ENCODE peak calls at places on chromosomes 13 and 19, in ten cellular contexts. One of them, this sample, is unnamed. For H3K4me1 and H3K27me3, the result is how much of the 10 kb centered on the place peaks cover.

GRCh38 chr19:29547361-29547960 is 21.7 kb downstream of the VSTM2B start:
- DNase-seq in left ventricle myocardium inferior: no peak
- DNase-seq in aorta: no peak
- DNase-seq in psoas muscle: no peak
- DNase-seq in RWPE2: no peak
- DNase-seq in Peyer's patch: peak
- DNase-seq in GM23338: no peak
- DNase-seq in MM.1S: no peak
- DNase-seq in right cardiac atrium: no peak
- DNase-seq in transverse colon: no peak
- DNase-seq in this sample: no peak

GRCh38 chr19:5192568-5192967 is 148.0 kb downstream of the PTPRS start:
- DNase-seq in left ventricle myocardium inferior: no peak
- DNase-seq in aorta: no peak
- DNase-seq in psoas muscle: no peak
- DNase-seq in RWPE2: no peak
- DNase-seq in Peyer's patch: no peak
- DNase-seq in GM23338: peak
- DNase-seq in MM.1S: no peak
- DNase-seq in right cardiac atrium: no peak
- DNase-seq in transverse colon: no peak
- DNase-seq in this sample: no peak

GRCh38 chr19:5143471-5144411 is 174.8 kb downstream of the KDM4B start:
- DNase-seq in left ventricle myocardium inferior: peak
- DNase-seq in aorta: peak
- DNase-seq in psoas muscle: peak
- DNase-seq in RWPE2: peak
- DNase-seq in Peyer's patch: peak
- DNase-seq in GM23338: no peak
- DNase-seq in MM.1S: no peak
- DNase-seq in right cardiac atrium: peak
- DNase-seq in transverse colon: no peak
- DNase-seq in this sample: no peak

GRCh38 chr13:32261567-32261966 is 53.6 kb downstream of the ZAR1L start:
- DNase-seq in left ventricle myocardium inferior: peak
- DNase-seq in aorta: peak
- DNase-seq in psoas muscle: peak
- DNase-seq in RWPE2: no peak
- DNase-seq in Peyer's patch: peak
- DNase-seq in GM23338: no peak
- DNase-seq in MM.1S: no peak
- DNase-seq in right cardiac atrium: peak
- DNase-seq in transverse colon: peak
- DNase-seq in this sample: no peak

GRCh38 chr19:17687857-17688784 is at the start of gene UNC13A:
- DNase-seq in left ventricle myocardium inferior: peak
- DNase-seq in aorta: peak
- DNase-seq in psoas muscle: peak
- DNase-seq in RWPE2: no peak
- DNase-seq in Peyer's patch: no peak
- DNase-seq in GM23338: peak
- DNase-seq in MM.1S: peak
- DNase-seq in right cardiac atrium: peak
- DNase-seq in transverse colon: peak
- DNase-seq in this sample: peak

GRCh38 chr13:62280590-62280989 is 864.9 kb upstream of the PCDH20 start:
- DNase-seq in left ventricle myocardium inferior: no peak
- DNase-seq in aorta: no peak
- DNase-seq in psoas muscle: no peak
- DNase-seq in RWPE2: no peak
- DNase-seq in Peyer's patch: no peak
- DNase-seq in GM23338: no peak
- DNase-seq in MM.1S: peak
- DNase-seq in right cardiac atrium: no peak
- DNase-seq in transverse colon: no peak
- DNase-seq in this sample: no peak

GRCh38 chr19:49315111-49315510 is 9.9 kb downstream of the SLC6A16 start:
- DNase-seq in left ventricle myocardium inferior: no peak
- DNase-seq in aorta: no peak
- DNase-seq in psoas muscle: no peak
- DNase-seq in RWPE2: no peak
- DNase-seq in Peyer's patch: no peak
- DNase-seq in GM23338: no peak
- DNase-seq in MM.1S: no peak
- DNase-seq in right cardiac atrium: no peak
- DNase-seq in transverse colon: no peak
- DNase-seq in this sample: no peak

GRCh38 chr19:6602729-6603114 is 11.8 kb upstream of the CD70 start:
- DNase-seq in left ventricle myocardium inferior: no peak
- DNase-seq in aorta: peak
- DNase-seq in psoas muscle: no peak
- DNase-seq in RWPE2: no peak
- DNase-seq in Peyer's patch: no peak
- DNase-seq in GM23338: no peak
- DNase-seq in MM.1S: no peak
- DNase-seq in right cardiac atrium: no peak
- DNase-seq in transverse colon: no peak
- DNase-seq in this sample: no peak

GRCh38 chr19:45960595-45961235 is 12.9 kb downstream of the NOVA2 start:
- DNase-seq in left ventricle myocardium inferior: no peak
- DNase-seq in aorta: no peak
- DNase-seq in psoas muscle: no peak
- DNase-seq in RWPE2: no peak
- DNase-seq in Peyer's patch: no peak
- DNase-seq in GM23338: peak
- DNase-seq in MM.1S: no peak
- DNase-seq in right cardiac atrium: no peak
- DNase-seq in transverse colon: no peak
- DNase-seq in this sample: no peak

GRCh38 chr13:46392967-46393366 is 5.9 kb upstream of the RUBCNL start:
- DNase-seq in left ventricle myocardium inferior: no peak
- DNase-seq in aorta: no peak
- DNase-seq in psoas muscle: no peak
- DNase-seq in RWPE2: no peak
- DNase-seq in Peyer's patch: no peak
- DNase-seq in GM23338: no peak
- DNase-seq in MM.1S: no peak
- DNase-seq in right cardiac atrium: no peak
- DNase-seq in transverse colon: no peak
- DNase-seq in this sample: no peak

GRCh38 chr19:3760871-3761361 is 576 bp downstream of the APBA3 start:
- DNase-seq in left ventricle myocardium inferior: no peak
- DNase-seq in aorta: no peak
- DNase-seq in psoas muscle: no peak
- DNase-seq in RWPE2: no peak
- DNase-seq in Peyer's patch: no peak
- DNase-seq in GM23338: peak
- DNase-seq in MM.1S: peak
- DNase-seq in right cardiac atrium: peak
- DNase-seq in transverse colon: no peak
- DNase-seq in this sample: no peak

GRCh38 chr13:65504213-65504612 is 1725.9 kb downstream of the PCDH9 start:
- DNase-seq in left ventricle myocardium inferior: no peak
- DNase-seq in aorta: no peak
- DNase-seq in psoas muscle: no peak
- DNase-seq in RWPE2: no peak
- DNase-seq in Peyer's patch: no peak
- DNase-seq in GM23338: no peak
- DNase-seq in MM.1S: no peak
- DNase-seq in right cardiac atrium: no peak
- DNase-seq in transverse colon: no peak
- DNase-seq in this sample: no peak

GRCh38 chr13:98664047-98664446 is 87.1 kb upstream of the STK24 start:
- DNase-seq in left ventricle myocardium inferior: no peak
- DNase-seq in aorta: no peak
- DNase-seq in psoas muscle: no peak
- DNase-seq in RWPE2: no peak
- DNase-seq in Peyer's patch: no peak
- DNase-seq in GM23338: no peak
- DNase-seq in MM.1S: no peak
- DNase-seq in right cardiac atrium: no peak
- DNase-seq in transverse colon: no peak
- DNase-seq in this sample: no peak

GRCh38 chr13:22061371-22061805 is 390.5 kb downstream of the FGF9 start:
- DNase-seq in left ventricle myocardium inferior: no peak
- DNase-seq in aorta: no peak
- DNase-seq in psoas muscle: no peak
- DNase-seq in RWPE2: no peak
- DNase-seq in Peyer's patch: no peak
- DNase-seq in GM23338: peak
- DNase-seq in MM.1S: no peak
- DNase-seq in right cardiac atrium: no peak
- DNase-seq in transverse colon: no peak
- DNase-seq in this sample: no peak

GRCh38 chr13:110262494-110262893 is 44.5 kb downstream of the COL4A1 start:
- DNase-seq in left ventricle myocardium inferior: no peak
- DNase-seq in aorta: no peak
- DNase-seq in psoas muscle: no peak
- DNase-seq in RWPE2: no peak
- DNase-seq in Peyer's patch: no peak
- DNase-seq in GM23338: no peak
- DNase-seq in MM.1S: no peak
- DNase-seq in right cardiac atrium: no peak
- DNase-seq in transverse colon: no peak
- DNase-seq in this sample: no peak

GRCh38 chr19:2249010-2249866 is at the start of gene AMH:
- DNase-seq in left ventricle myocardium inferior: no peak
- DNase-seq in aorta: no peak
- DNase-seq in psoas muscle: no peak
- DNase-seq in RWPE2: peak
- DNase-seq in Peyer's patch: no peak
- DNase-seq in GM23338: no peak
- DNase-seq in MM.1S: no peak
- DNase-seq in right cardiac atrium: peak
- DNase-seq in transverse colon: no peak
- DNase-seq in this sample: no peak

GRCh38 chr19:2252481-2253105 is 3.5 kb downstream of the AMH start:
- DNase-seq in left ventricle myocardium inferior: no peak
- DNase-seq in aorta: no peak
- DNase-seq in psoas muscle: no peak
- DNase-seq in RWPE2: no peak
- DNase-seq in Peyer's patch: no peak
- DNase-seq in GM23338: peak
- DNase-seq in MM.1S: no peak
- DNase-seq in right cardiac atrium: peak
- DNase-seq in transverse colon: no peak
- DNase-seq in this sample: no peak

GRCh38 chr19:2251577-2252480 is 2.7 kb downstream of the AMH start:
- DNase-seq in left ventricle myocardium inferior: no peak
- DNase-seq in aorta: no peak
- DNase-seq in psoas muscle: no peak
- DNase-seq in RWPE2: peak
- DNase-seq in Peyer's patch: no peak
- DNase-seq in GM23338: peak
- DNase-seq in MM.1S: no peak
- DNase-seq in right cardiac atrium: no peak
- DNase-seq in transverse colon: no peak
- DNase-seq in this sample: no peak

GRCh38 chr19:2249880-2250764 is 999 bp downstream of the AMH start:
- DNase-seq in left ventricle myocardium inferior: no peak
- DNase-seq in aorta: no peak
- DNase-seq in psoas muscle: no peak
- DNase-seq in RWPE2: peak
- DNase-seq in Peyer's patch: no peak
- DNase-seq in GM23338: peak
- DNase-seq in MM.1S: no peak
- DNase-seq in right cardiac atrium: no peak
- DNase-seq in transverse colon: no peak
- DNase-seq in this sample: no peak

GRCh38 chr19:2250765-2251576 is 1.8 kb downstream of the AMH start:
- DNase-seq in left ventricle myocardium inferior: no peak
- DNase-seq in aorta: no peak
- DNase-seq in psoas muscle: no peak
- DNase-seq in RWPE2: peak
- DNase-seq in Peyer's patch: no peak
- DNase-seq in GM23338: peak
- DNase-seq in MM.1S: no peak
- DNase-seq in right cardiac atrium: no peak
- DNase-seq in transverse colon: no peak
- DNase-seq in this sample: no peak
- H3K4me1 ChIP-seq in left ventricle myocardium inferior: half or more
- H3K4me1 ChIP-seq in aorta: under half
- H3K4me1 ChIP-seq in psoas muscle: under half
- H3K4me1 ChIP-seq in RWPE2: under half
- H3K4me1 ChIP-seq in Peyer's patch: under half
- H3K4me1 ChIP-seq in GM23338: under half
- H3K4me1 ChIP-seq in MM.1S: under half
- H3K4me1 ChIP-seq in right cardiac atrium: under half
- H3K4me1 ChIP-seq in transverse colon: under half
- H3K4me1 ChIP-seq in this sample: under half

GRCh38 chr13:50152224-50152623 is 137.0 kb downstream of the KCNRG start:
- DNase-seq in left ventricle myocardium inferior: no peak
- DNase-seq in aorta: no peak
- DNase-seq in psoas muscle: no peak
- DNase-seq in RWPE2: no peak
- DNase-seq in Peyer's patch: no peak
- DNase-seq in GM23338: no peak
- DNase-seq in MM.1S: peak
- DNase-seq in right cardiac atrium: no peak
- DNase-seq in transverse colon: no peak
- DNase-seq in this sample: no peak
- H3K4me3 ChIP-seq in left ventricle myocardium inferior: peak
- H3K4me3 ChIP-seq in aorta: no peak
- H3K4me3 ChIP-seq in psoas muscle: peak
- H3K4me3 ChIP-seq in RWPE2: no peak
- H3K4me3 ChIP-seq in Peyer's patch: peak
- H3K4me3 ChIP-seq in GM23338: no peak
- H3K4me3 ChIP-seq in MM.1S: peak
- H3K4me3 ChIP-seq in right cardiac atrium: peak
- H3K4me3 ChIP-seq in transverse colon: peak
- H3K4me3 ChIP-seq in this sample: peak

GRCh38 chr13:38753878-38754277 is 67.0 kb downstream of the FREM2 start:
- DNase-seq in left ventricle myocardium inferior: no peak
- DNase-seq in aorta: no peak
- DNase-seq in psoas muscle: no peak
- DNase-seq in RWPE2: no peak
- DNase-seq in Peyer's patch: no peak
- DNase-seq in GM23338: peak
- DNase-seq in MM.1S: no peak
- DNase-seq in right cardiac atrium: no peak
- DNase-seq in transverse colon: no peak
- DNase-seq in this sample: no peak
- H3K27me3 ChIP-seq in left ventricle myocardium inferior: half or more
- H3K27me3 ChIP-seq in aorta: under half
- H3K27me3 ChIP-seq in psoas muscle: under half
- H3K27me3 ChIP-seq in RWPE2: under half
- H3K27me3 ChIP-seq in Peyer's patch: under half
- H3K27me3 ChIP-seq in GM23338: under half
- H3K27me3 ChIP-seq in MM.1S: under half
- H3K27me3 ChIP-seq in right cardiac atrium: under half
- H3K27me3 ChIP-seq in transverse colon: under half
- H3K27me3 ChIP-seq in this sample: under half

DNA sequence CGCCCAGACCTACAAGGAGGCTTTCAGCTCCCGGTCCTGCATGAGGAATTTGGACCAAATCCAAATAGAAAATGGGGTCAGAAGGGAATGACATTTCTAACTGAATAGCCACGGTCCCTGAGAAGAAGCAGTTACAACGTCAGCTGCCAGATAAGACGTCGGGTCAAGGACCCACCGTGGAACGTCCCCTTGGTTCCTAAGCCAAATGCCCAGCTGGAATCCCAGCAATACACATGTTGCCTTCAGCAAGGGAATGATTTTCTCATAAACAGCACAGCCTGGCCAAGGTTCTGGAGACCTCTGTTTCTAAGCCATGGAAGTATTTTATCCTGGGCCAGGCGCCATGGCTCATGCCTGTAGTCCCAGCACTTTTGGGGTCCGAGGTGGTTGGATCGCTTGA is 109.1 kb upstream of the PEG3 start:
- DNase-seq in left ventricle myocardium inferior: no peak
- DNase-seq in aorta: no peak
- DNase-seq in psoas muscle: no peak
- DNase-seq in RWPE2: no peak
- DNase-seq in Peyer's patch: no peak
- DNase-seq in GM23338: no peak
- DNase-seq in MM.1S: no peak
- DNase-seq in right cardiac atrium: no peak
- DNase-seq in transverse colon: no peak
- DNase-seq in this sample: no peak
- H3K4me1 ChIP-seq in left ventricle myocardium inferior: under half
- H3K4me1 ChIP-seq in aorta: under half
- H3K4me1 ChIP-seq in psoas muscle: under half
- H3K4me1 ChIP-seq in RWPE2: under half
- H3K4me1 ChIP-seq in Peyer's patch: under half
- H3K4me1 ChIP-seq in GM23338: under half
- H3K4me1 ChIP-seq in MM.1S: under half
- H3K4me1 ChIP-seq in right cardiac atrium: under half
- H3K4me1 ChIP-seq in transverse colon: under half
- H3K4me1 ChIP-seq in this sample: under half

This sample was measured in CD8-positive, alpha-beta memory T cell.